ENCODE peak calls at places on chromosomes 12 and 14, in eight cellular contexts. G is SK-N-SH, T is K562, X is HepG2, B is A549, U is GM23338, P is Panc1, F is GM12878. C is an unnamed sample.

GRCh38 chr14:76919811-76920571 is 93.8 kb downstream of the LRRC74A start:
- DNase-seq in X (peak), F (no peak), T (no peak), P (no peak), U (peak), G (peak), B (no peak), C (no peak)

GRCh38 chr12:110861729-110862128 is 14.9 kb downstream of the CCDC63 start:
- DNase-seq in P (no peak), F (no peak), X (no peak), U (peak), B (no peak), T (no peak), G (no peak), C (no peak)

GRCh38 chr14:38578278-38578681 is 322.4 kb upstream of the CLEC14A start:
- DNase-seq in F (no peak), G (no peak), U (no peak), T (no peak), X (no peak), B (no peak), P (no peak), C (no peak)

GRCh38 chr12:95767703-95768102 is 22.9 kb downstream of the NTN4 start:
- DNase-seq in T (no peak), X (no peak), G (no peak), P (no peak), U (peak), F (no peak), B (no peak), C (no peak)

GRCh38 chr12:6450869-6451347 is 934 bp upstream of the TAPBPL start:
- DNase-seq in T (no peak), B (no peak), X (no peak), U (peak), F (no peak), P (no peak), G (no peak), C (no peak)

GRCh38 chr12:100142851-100143559 is at the start of gene BLTP3B:
- DNase-seq in T (peak), P (no peak), X (peak), B (peak), F (peak), G (peak), U (peak), C (peak)

GRCh38 chr12:5806376-5807089 is 138.5 kb downstream of the ANO2 start:
- DNase-seq in T (no peak), U (no peak), B (no peak), G (no peak), X (no peak), P (no peak), F (no peak), C (no peak)

GRCh38 chr12:132152411-132152821 is 8.2 kb downstream of the NOC4L start:
- DNase-seq in T (no peak), G (no peak), P (no peak), X (no peak), U (no peak), B (no peak), F (no peak), C (no peak)

GRCh38 chr12:104957388-104958008 is 592 bp downstream of the SLC41A2 start:
- DNase-seq in U (peak), T (no peak), P (no peak), G (peak), B (peak), X (no peak), F (no peak), C (no peak)

GRCh38 chr12:6954754-6955461 is 3.8 kb downstream of the PTPN6 start:
- DNase-seq in X (no peak), B (no peak), F (no peak), T (no peak), U (no peak), G (peak), P (no peak), C (no peak)

GRCh38 chr14:58978336-58978735 is 210.1 kb upstream of the DAAM1 start:
- DNase-seq in G (no peak), U (no peak), X (no peak), T (no peak), B (no peak), P (no peak), F (no peak), C (no peak)

GRCh38 chr14:69050235-69051184 is 71.4 kb upstream of the ACTN1 start:
- DNase-seq in T (no peak), U (peak), X (no peak), F (no peak), B (no peak), G (no peak), P (no peak), C (no peak)

GRCh38 chr12:106759526-106760183 is 14.8 kb upstream of the RIC8B start:
- DNase-seq in B (no peak), U (no peak), T (no peak), G (no peak), F (no peak), X (no peak), P (no peak), C (no peak)

GRCh38 chr14:80446356-80446755 is 235.1 kb upstream of the DIO2 start:
- DNase-seq in B (no peak), U (no peak), P (no peak), T (no peak), X (no peak), F (no peak), G (no peak), C (no peak)

GRCh38 chr12:646303-647038 is 16.8 kb downstream of the NINJ2 start:
- DNase-seq in X (peak), B (no peak), F (no peak), G (no peak), T (no peak), P (no peak), U (no peak), C (no peak)

GRCh38 chr12:21453312-21453852 is 15.9 kb downstream of the PYROXD1 start:
- DNase-seq in B (no peak), X (no peak), P (no peak), U (no peak), F (peak), T (no peak), G (no peak), C (no peak)

GRCh38 chr14:72577521-72577920 is 316.4 kb downstream of the DPF3 start:
- DNase-seq in F (no peak), T (no peak), X (no peak), G (no peak), U (no peak), P (no peak), B (no peak), C (no peak)

GRCh38 chr12:103780992-103781391 is 60.0 kb downstream of the NT5DC3 start:
- DNase-seq in B (no peak), P (no peak), U (no peak), X (no peak), G (no peak), F (no peak), T (no peak), C (no peak)

GRCh38 chr14:100543471-100544455 is 43.5 kb downstream of the BEGAIN start:
- DNase-seq in B (no peak), T (no peak), G (no peak), U (no peak), X (no peak), P (no peak), F (no peak), C (no peak)

GRCh38 chr12:88111074-88111652 is 30.7 kb downstream of the CEP290 start:
- DNase-seq in B (peak), T (peak), G (peak), X (peak), P (peak), U (peak), F (peak), C (no peak)

GRCh38 chr12:34396006-34396860 is 373.9 kb downstream of the ALG10 start:
- DNase-seq in T (peak), P (no peak), B (no peak), F (no peak), U (no peak), X (no peak), G (peak), C (no peak)

GRCh38 chr14:61528591-61529021 is 166.7 kb upstream of the HIF1A start:
- DNase-seq in U (no peak), T (no peak), F (no peak), P (no peak), X (no peak), G (no peak), B (no peak), C (no peak)

GRCh38 chr12:88570103-88570502 is 10.2 kb downstream of the KITLG start:
- DNase-seq in P (no peak), X (no peak), U (no peak), F (no peak), B (no peak), T (no peak), G (no peak), C (no peak)

GRCh38 chr12:131041968-131042847 is 88.5 kb downstream of the ADGRD1 start:
- DNase-seq in P (no peak), U (no peak), X (no peak), F (no peak), T (no peak), G (no peak), B (no peak), C (no peak)
- TF ChIP-seq REST in P (no peak), U (no peak), X (no peak), F (no peak), T (no peak), G (no peak), B (no peak), C (no peak)

GRCh38 chr12:51216652-51217051 is 1.2 kb downstream of the POU6F1 start:
- DNase-seq in G (no peak), U (peak), P (no peak), B (no peak), X (no peak), F (no peak), T (no peak), C (no peak)

GRCh38 chr12:51217133-51217967 is 512 bp downstream of the POU6F1 start:
- DNase-seq in X (no peak), F (no peak), U (peak), T (peak), P (no peak), G (peak), B (peak), C (no peak)

GRCh38 chr12:51217968-51218606 is at the start of gene POU6F1:
- DNase-seq in F (peak), G (peak), P (peak), T (peak), U (peak), B (peak), X (peak), C (peak)

GRCh38 chr12:51219345-51219744 is 1.5 kb upstream of the POU6F1 start:
- DNase-seq in X (peak), P (no peak), T (no peak), B (no peak), U (no peak), G (no peak), F (no peak), C (no peak)

DNA sequence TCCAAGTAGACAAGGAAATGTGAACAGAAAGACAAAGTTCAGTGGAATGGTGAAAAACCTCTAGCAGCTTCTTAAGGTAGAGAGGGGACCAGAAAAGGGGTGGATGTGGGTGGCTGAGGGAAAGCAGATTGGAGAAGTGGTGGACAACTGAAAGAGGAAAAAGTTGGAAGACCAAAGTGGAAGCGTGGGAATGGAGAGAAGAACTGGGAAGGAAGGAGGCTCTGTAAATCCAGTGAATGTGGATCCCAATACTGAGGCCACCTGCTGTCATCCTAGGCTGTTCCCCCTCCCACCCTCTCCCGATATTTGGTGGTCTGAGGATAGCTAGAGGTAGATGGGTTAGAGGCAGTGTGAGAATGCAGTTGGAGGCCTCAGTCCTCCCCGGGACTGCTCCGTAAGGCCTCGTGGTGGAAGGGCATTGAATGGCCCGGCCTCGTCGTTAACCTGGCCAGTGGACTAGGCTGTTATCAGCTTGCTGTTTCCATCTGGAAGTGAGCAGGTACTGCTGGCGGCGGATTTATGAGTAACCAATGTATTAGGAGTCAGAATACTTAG is 822 bp upstream of the POU6F1 start:
- DNase-seq in T (peak), F (no peak), U (peak), B (no peak), G (no peak), P (no peak), X (peak), C (no peak)
- TF ChIP-seq REST in T (no peak), F (no peak), U (no peak), B (no peak), G (no peak), P (no peak), X (no peak), C (no peak)

GRCh38 chr12:130783110-130783715 is 55.8 kb downstream of the STX2 start:
- DNase-seq in F (no peak), U (peak), G (no peak), B (no peak), T (no peak), P (no peak), X (no peak), C (no peak)

GRCh38 chr12:130787041-130787440 is 52.0 kb downstream of the STX2 start:
- DNase-seq in T (no peak), F (no peak), P (no peak), U (no peak), G (no peak), X (no peak), B (no peak), C (no peak)

GRCh38 chr12:130788515-130788914 is 50.5 kb downstream of the STX2 start:
- DNase-seq in B (no peak), P (no peak), F (no peak), T (no peak), U (peak), G (no peak), X (no peak), C (no peak)

GRCh38 chr12:130791699-130792098 is 47.4 kb downstream of the STX2 start:
- DNase-seq in B (no peak), U (no peak), X (no peak), G (no peak), P (no peak), T (no peak), F (no peak), C (no peak)

DNA sequence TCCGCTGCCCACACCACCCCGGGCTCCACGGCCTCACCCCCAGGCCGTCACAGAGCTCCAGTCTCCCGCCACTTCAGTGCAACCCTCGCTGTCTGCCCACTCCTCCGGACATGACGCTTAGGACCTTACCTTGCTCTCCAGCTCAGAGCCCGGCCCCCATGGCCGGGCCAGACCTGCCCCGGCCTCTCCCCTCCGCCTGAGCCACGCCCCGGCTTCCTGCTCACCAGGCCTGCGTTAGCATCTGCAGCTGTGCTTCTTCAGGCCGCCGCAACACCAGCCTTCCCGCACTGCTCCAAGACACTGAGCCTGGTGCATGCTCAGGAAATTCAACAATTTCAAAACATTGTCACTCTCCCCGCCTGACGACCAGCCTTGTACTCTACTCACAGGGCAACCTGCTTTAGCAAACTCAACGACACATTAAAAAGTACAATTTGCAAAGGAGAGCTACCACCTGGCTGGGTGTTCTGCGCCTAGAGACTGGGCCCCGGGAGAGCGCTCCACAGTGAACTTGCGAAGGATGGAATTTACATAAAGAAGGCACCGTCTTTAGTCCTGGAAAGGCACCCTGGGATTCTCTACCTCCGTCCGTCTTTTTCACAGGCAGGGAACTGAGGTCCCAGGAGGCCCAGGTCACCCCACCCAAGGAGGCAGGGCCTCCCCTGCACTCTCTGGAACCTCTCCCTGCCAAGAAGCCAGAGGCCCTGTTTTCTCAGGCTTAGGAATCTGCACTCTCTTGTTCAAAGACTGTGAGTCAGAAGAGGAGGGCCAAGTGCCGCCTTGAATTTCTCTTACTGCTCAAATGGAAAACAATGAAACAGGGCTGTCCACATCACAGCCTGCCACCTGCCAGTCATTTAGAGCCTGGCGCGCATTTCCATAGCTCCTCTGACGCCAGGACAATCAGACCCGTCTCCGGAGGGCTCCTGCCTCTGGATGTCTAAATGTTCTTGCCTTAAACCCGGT is 51.3 kb downstream of the STX2 start:
- DNase-seq in T (no peak), P (no peak), B (no peak), X (no peak), F (no peak), G (no peak), U (peak), C (no peak)
- TF ChIP-seq REST in T (no peak), P (no peak), B (no peak), X (no peak), F (no peak), G (no peak), U (no peak), C (no peak)

GRCh38 chr12:52084491-52085231 is 5.2 kb downstream of the SMIM41 start:
- DNase-seq in P (no peak), U (no peak), X (no peak), G (no peak), B (no peak), T (no peak), F (no peak), C (no peak)
- TF ChIP-seq REST in P (no peak), U (no peak), X (no peak), G (no peak), B (no peak), T (no peak), F (no peak), C (no peak)

DNA sequence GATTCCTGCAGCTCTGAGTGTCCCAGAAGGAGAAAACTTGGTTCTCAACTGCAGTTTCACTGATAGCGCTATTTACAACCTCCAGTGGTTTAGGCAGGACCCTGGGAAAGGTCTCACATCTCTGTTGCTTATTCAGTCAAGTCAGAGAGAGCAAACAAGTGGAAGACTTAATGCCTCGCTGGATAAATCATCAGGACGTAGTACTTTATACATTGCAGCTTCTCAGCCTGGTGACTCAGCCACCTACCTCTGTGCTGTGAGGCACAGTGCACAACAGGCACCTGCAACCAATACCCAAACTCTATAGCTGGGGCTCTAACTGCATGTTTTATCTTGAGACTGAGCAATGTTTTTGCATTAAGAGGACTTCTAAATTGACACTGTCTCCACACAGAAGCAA is 379.2 kb upstream of the OR4E1 start:
- DNase-seq in F (no peak), U (peak), X (no peak), G (no peak), B (no peak), P (no peak), T (no peak), C (no peak)
- TF ChIP-seq REST in F (no peak), U (no peak), X (no peak), G (no peak), B (no peak), P (no peak), T (no peak), C (no peak)

GRCh38 chr14:34874386-34875030 is 652 bp downstream of the BAZ1A start:
- DNase-seq in G (peak), P (no peak), F (no peak), U (peak), T (peak), X (peak), B (peak), C (peak)
- TF ChIP-seq REST in G (no peak), P (no peak), F (no peak), U (no peak), T (no peak), X (no peak), B (no peak), C (no peak)

C was measured in HL-60.